ENCODE peak calls at places on chromosomes 6 and 20, in four cellular contexts. H is IMR-90, M is foreskin fibroblast, D is AG10803. Y is an unnamed sample.

GRCh38 chr20:54345301-54345724 is 130.1 kb upstream of the DOK5 start:
- DNase-seq in H (peak; percentile 87), M (peak; percentile 70), D (peak; percentile 87), Y (peak; percentile 85)

GRCh38 chr20:4369798-4370124 is 351.9 kb upstream of the PRND start:
- DNase-seq in H (no peak), M (no peak), D (no peak), Y (no peak)

GRCh38 chr20:38094373-38094775 is 60.8 kb downstream of the RPRD1B start:
- DNase-seq in H (peak; percentile 85), M (peak; percentile 81), D (peak; percentile 83), Y (no peak)

GRCh38 chr20:33680681-33681080 is 5.5 kb downstream of the E2F1 start:
- DNase-seq in M (no peak), H (peak; percentile 31), D (peak; percentile 37), Y (peak; percentile 34)

GRCh38 chr6:130858498-130859160 is 31.4 kb downstream of the SMLR1 start:
- DNase-seq in M (no peak), D (no peak), H (no peak), Y (no peak)

GRCh38 chr6:169689247-169689646 is 12.6 kb downstream of the WDR27 start:
- DNase-seq in D (peak; percentile 88), H (peak; percentile 88), M (peak; percentile 18), Y (no peak)

GRCh38 chr20:60581606-60582005 is 623.4 kb downstream of the CDH26 start:
- DNase-seq in H (no peak), D (no peak), M (no peak), Y (no peak)

GRCh38 chr6:2396856-2397640 is 151.6 kb upstream of the GMDS start:
- DNase-seq in M (peak; percentile 71), H (peak; percentile 85), D (peak; percentile 73), Y (no peak)

GRCh38 chr6:169723991-169724553 is at the start of gene PHF10:
- DNase-seq in M (no peak), D (peak; percentile 24), H (no peak), Y (no peak)

GRCh38 chr20:49747707-49748524 is 34.2 kb upstream of the B4GALT5 start:
- DNase-seq in D (peak; percentile 86), H (peak; percentile 50), M (peak; percentile 38), Y (no peak)

GRCh38 chr20:1841554-1842140 is 53.6 kb upstream of the SIRPA start:
- DNase-seq in H (peak; percentile 26), M (no peak), D (peak; percentile 59), Y (no peak)

GRCh38 chr6:10268111-10268510 is 146.8 kb downstream of the TFAP2A start:
- DNase-seq in H (no peak), M (no peak), D (no peak), Y (no peak)

GRCh38 chr6:166640342-166641043 is 13.4 kb upstream of the RPS6KA2 start:
- DNase-seq in D (no peak), H (no peak), M (no peak), Y (no peak)

GRCh38 chr20:1187605-1188171 is 2.9 kb upstream of the TMEM74B start:
- DNase-seq in H (no peak), D (no peak), M (no peak), Y (no peak)

GRCh38 chr6:160217073-160217472 is 41.5 kb downstream of the SLC22A2 start:
- DNase-seq in H (no peak), M (no peak), D (no peak), Y (no peak)

GRCh38 chr6:121485359-121485809 is 49.9 kb downstream of the GJA1 start:
- DNase-seq in H (peak; percentile 14), M (no peak), D (peak; percentile 36), Y (no peak)

GRCh38 chr6:147283460-147283859 is 79.2 kb downstream of the STXBP5 start:
- DNase-seq in H (peak; percentile 73), M (peak; percentile 32), D (peak; percentile 73), Y (no peak)

GRCh38 chr6:39816744-39817143 is 24.6 kb downstream of the DAAM2 start:
- DNase-seq in M (no peak), H (peak; percentile 55), D (peak; percentile 61), Y (no peak)

GRCh38 chr20:52294106-52294628 is 102.6 kb upstream of the ZFP64 start:
- DNase-seq in M (no peak), H (no peak), D (no peak), Y (no peak)

GRCh38 chr20:61748376-61748775 is 317.3 kb downstream of the TAF4 start:
- DNase-seq in M (peak; percentile 7), H (peak; percentile 70), D (peak; percentile 45), Y (no peak)

GRCh38 chr20:19995220-19995863 is 21.8 kb upstream of the NAA20 start:
- DNase-seq in M (peak; percentile 50), H (peak; percentile 64), D (peak; percentile 71), Y (no peak)

GRCh38 chr6:84455630-84456029 is 228.2 kb upstream of the CEP162 start:
- DNase-seq in D (no peak), H (no peak), M (no peak), Y (no peak)

GRCh38 chr6:164108869-164109769 is 694.6 kb downstream of the QKI start:
- DNase-seq in M (no peak), D (peak; percentile 45), H (no peak), Y (no peak)

GRCh38 chr6:12769556-12770255 is 53.1 kb downstream of the PHACTR1 start:
- DNase-seq in D (peak; percentile 23), M (peak; percentile 38), H (no peak), Y (no peak)

GRCh38 chr6:104896914-104897313 is 37.2 kb upstream of the HACE1 start:
- DNase-seq in D (no peak), H (no peak), M (no peak), Y (no peak)

GRCh38 chr6:115882771-115883170 is 177.9 kb downstream of the FRK start:
- DNase-seq in H (no peak), M (no peak), D (no peak), Y (no peak)

GRCh38 chr6:89410231-89411018 is 1.6 kb downstream of the RRAGD start:
- DNase-seq in M (no peak), D (no peak), H (no peak), Y (no peak)

GRCh38 chr6:37239950-37240713 is 17.4 kb upstream of the TBC1D22B start:
- DNase-seq in D (peak; percentile 90), H (peak; percentile 99), M (peak; percentile 89), Y (peak; percentile 88)
- H3K4me3 ChIP-seq in D (no peak overlapping the region), H (no peak overlapping the region), M (no peak overlapping the region), Y (no peak overlapping the region)

GRCh38 chr6:161694995-161695394 is 421.1 kb upstream of the AGPAT4 start:
- DNase-seq in M (no peak), H (no peak), D (peak; percentile 48), Y (no peak)
- TF ChIP-seq CTCF in M (peak; percentile 33), H (no peak), D (peak; percentile 82), Y (peak; percentile 40)

GRCh38 chr20:44532981-44533331 is 11.1 kb upstream of the SERINC3 start:
- DNase-seq in D (peak; percentile 63), M (peak; percentile 45), H (peak; percentile 58), Y (no peak)
- H3K4me3 ChIP-seq in D (peak overlapping the region; percentile 79), M (peak overlapping the region; percentile 78), H (no peak overlapping the region), Y (peak overlapping the region; percentile 70)

GRCh38 chr20:58621906-58622548 is 29.1 kb upstream of the STX16 start:
- DNase-seq in D (no peak), H (no peak), M (no peak), Y (no peak)
- TF ChIP-seq CTCF in D (peak; percentile 7), H (peak; percentile 18), M (peak; percentile 5), Y (peak; percentile 7)

Y was measured in AG04449.